ENCODE peak calls at places on chromosomes 7 and 10, in five cellular contexts. Y is OCI-LY7, L is fibroblast of mammary gland, B is IMR-90, N is GM12878. X is an unnamed sample.

GRCh38 chr10:119466655-119467054 is 75.9 kb downstream of the RGS10 start:
- DNase-seq in L (no peak), N (no peak), Y (no peak), B (no peak), X (no peak)

GRCh38 chr7:36040679-36041078 is 112.4 kb upstream of the EEPD1 start:
- DNase-seq in N (no peak), L (peak; percentile 54), Y (no peak), B (peak; percentile 62), X (no peak)

GRCh38 chr7:155450828-155451521 is 7.0 kb upstream of the EN2 start:
- DNase-seq in B (no peak), N (no peak), L (no peak), Y (no peak), X (no peak)

GRCh38 chr10:29841724-29842649 is 207.2 kb upstream of the SVIL start:
- DNase-seq in N (no peak), Y (no peak), B (peak; percentile 34), L (no peak), X (no peak)

GRCh38 chr10:1107679-1108078 is 51.5 kb downstream of the WDR37 start:
- DNase-seq in L (no peak), B (no peak), Y (no peak), N (no peak), X (no peak)

GRCh38 chr10:117441812-117442443 is 66.7 kb upstream of the PDZD8 start:
- DNase-seq in L (peak; percentile 94), B (no peak), N (no peak), Y (peak; percentile 2), X (no peak)

GRCh38 chr10:70622981-70623844 is 20.7 kb upstream of the PRF1 start:
- DNase-seq in N (no peak), Y (no peak), B (no peak), L (peak; percentile 77), X (no peak)

GRCh38 chr10:132281915-132282666 is 25.7 kb downstream of the STK32C start:
- DNase-seq in B (no peak), L (no peak), N (no peak), Y (no peak), X (no peak)

GRCh38 chr10:68604441-68604840 is 44.3 kb downstream of the TET1 start:
- DNase-seq in B (peak; percentile 16), Y (no peak), N (no peak), L (peak; percentile 25), X (no peak)

GRCh38 chr7:68622500-68622899 is 975.8 kb upstream of the AUTS2 start:
- DNase-seq in L (no peak), N (no peak), Y (no peak), B (no peak), X (no peak)

GRCh38 chr10:86673827-86674581 is 5.7 kb downstream of the LDB3 start:
- DNase-seq in Y (no peak), B (no peak), L (no peak), N (no peak), X (no peak)

DNA sequence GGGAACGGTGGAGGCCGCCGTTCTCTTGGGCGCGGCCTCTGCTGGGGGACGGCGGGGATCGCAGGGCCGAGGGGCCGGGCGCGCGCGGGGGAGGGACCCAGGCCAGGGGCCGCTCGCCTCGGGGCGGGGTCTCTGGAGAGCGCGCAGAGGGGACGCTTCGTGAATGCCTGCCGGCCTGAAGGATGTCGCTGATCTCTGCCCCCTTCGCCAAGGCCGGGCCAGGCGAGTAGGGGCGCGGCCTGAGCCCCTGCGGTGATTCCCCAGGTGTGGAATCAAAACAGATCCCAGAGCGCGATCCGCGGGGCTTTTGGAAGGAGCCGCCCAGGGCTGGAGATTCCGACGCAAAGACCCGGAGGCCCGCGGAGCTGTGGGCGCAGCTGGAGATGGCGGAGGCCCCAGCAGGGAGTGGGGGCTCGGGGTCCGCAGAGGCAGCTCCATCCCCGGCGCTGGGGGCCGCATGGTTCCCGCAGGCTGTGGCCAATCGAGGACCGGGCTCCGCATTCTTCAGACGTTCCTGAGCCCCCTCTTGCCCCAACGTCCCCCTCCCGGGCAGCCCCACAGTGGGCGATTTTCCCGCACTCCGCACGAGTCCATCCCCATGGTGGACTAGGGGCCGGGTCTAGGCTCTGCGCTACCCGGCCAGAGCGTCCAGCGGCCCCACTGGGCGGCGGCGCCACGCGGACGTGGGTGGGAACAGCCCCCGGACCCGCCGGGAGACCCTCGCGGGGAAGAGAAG is 166.0 kb downstream of the ACTR3B start:
- DNase-seq in N (no peak), Y (no peak), L (no peak), B (no peak), X (no peak)
- H3K4me3 ChIP-seq in N (no peak overlapping the region), Y (no peak overlapping the region), L (no peak overlapping the region), B (no peak overlapping the region), X (no peak overlapping the region)

DNA sequence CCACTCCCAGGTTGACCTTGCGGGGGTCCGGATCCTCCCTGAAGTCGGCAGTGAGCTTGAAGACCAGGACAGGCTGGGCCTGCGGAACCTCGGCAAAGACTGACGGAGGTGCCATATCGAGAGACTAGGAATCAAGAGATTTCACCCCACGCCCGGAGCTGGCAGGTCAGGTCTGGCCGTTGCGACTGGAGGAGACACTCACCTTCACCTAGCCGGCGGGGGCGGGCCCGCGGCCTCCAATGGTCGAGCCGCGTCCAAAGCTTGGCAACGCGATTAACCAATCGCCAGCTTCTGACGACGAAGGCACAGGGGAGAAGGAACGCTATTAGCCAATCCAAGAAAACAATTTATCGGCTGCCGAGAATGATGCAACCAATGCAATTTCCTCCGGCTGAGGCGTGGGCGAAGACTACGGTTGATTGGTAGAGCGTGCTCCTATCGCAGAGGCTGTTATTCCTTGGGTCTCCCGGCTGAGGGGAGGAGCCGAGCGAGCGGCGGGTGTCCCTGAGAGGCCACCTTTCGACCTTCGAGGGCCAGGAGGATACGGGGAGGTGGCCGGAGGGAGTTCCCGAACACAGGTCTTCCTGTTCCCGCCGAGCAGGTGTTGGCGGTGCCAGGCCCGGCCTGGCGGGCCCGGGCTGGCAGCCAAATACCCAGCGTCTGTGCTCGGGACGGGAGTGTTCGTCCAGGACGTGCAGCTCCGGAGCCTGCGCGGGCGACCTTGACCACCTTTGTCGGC is at the start of gene GOT1:
- DNase-seq in L (peak; percentile 99), N (peak; percentile 99), Y (peak; percentile 98), B (peak; percentile 99), X (peak; percentile 95)
- TF ChIP-seq CTCF in L (no peak), N (no peak), Y (no peak), B (no peak), X (no peak)

DNA sequence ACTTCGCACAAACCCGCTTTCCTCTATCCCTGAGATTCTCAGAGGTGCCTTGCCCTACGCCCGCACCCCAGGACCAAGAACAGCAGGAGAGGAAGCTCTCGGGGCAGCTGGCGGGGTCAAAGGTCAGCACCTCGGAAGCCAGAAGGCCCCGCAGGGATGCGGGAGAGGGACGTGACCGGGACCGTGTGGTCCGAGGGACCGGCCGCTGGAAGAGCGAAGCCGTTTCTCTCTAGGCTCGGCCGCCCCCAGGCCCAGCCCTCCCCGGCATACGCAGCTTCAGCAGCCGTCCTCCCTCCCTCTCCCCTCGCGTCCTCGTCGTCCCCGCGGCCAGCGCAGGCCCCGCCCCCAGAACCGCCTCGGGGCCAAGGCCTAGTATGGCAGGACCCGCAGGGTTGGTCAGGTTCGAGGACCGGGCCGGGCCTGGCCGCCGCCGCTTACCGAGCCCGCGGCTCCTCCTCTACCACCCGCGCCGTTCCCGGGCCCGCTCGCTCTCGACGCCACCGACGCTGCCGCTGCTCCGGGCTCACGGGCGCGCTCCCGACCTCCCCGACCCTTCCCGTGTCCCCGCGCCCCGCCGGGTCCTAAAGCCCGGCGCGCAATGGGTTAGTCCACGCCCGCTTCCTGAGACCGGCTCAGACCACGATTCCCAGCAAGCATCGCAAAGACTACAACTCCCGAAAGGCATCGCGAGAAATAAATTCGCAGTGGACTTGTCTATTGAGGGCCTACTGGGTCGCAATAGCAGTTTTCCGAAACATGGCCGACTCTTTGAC is at the start of gene ARMH3:
- DNase-seq in Y (peak; percentile 98), B (peak; percentile 97), N (peak; percentile 87), L (peak; percentile 98), X (peak; percentile 94)
- H3K4me3 ChIP-seq in Y (peak within 1 kb of the TSS; percentile 86), B (peak within 1 kb of the TSS; percentile 82), N (peak within 1 kb of the TSS; percentile 93), L (peak within 1 kb of the TSS; percentile 86), X (peak within 1 kb of the TSS; percentile 96)

GRCh38 chr7:34844936-34845665 is 187.1 kb downstream of the NPSR1 start:
- DNase-seq in Y (no peak), N (no peak), L (no peak), B (no peak), X (no peak)
- TF ChIP-seq CTCF in Y (no peak), N (no peak), L (no peak), B (no peak), X (no peak)

GRCh38 chr7:116873619-116874018 is 11.2 kb downstream of the CAPZA2 start:
- DNase-seq in Y (no peak), L (no peak), N (no peak), B (no peak), X (no peak)

GRCh38 chr7:116871061-116871700 is 8.8 kb downstream of the CAPZA2 start:
- DNase-seq in B (no peak), L (no peak), Y (no peak), N (no peak), X (no peak)

GRCh38 chr7:116877443-116878217 is 15.2 kb downstream of the CAPZA2 start:
- DNase-seq in Y (no peak), N (no peak), L (no peak), B (no peak), X (no peak)

GRCh38 chr7:116872026-116872425 is 9.6 kb downstream of the CAPZA2 start:
- DNase-seq in N (no peak), B (no peak), Y (no peak), L (no peak), X (no peak)

DNA sequence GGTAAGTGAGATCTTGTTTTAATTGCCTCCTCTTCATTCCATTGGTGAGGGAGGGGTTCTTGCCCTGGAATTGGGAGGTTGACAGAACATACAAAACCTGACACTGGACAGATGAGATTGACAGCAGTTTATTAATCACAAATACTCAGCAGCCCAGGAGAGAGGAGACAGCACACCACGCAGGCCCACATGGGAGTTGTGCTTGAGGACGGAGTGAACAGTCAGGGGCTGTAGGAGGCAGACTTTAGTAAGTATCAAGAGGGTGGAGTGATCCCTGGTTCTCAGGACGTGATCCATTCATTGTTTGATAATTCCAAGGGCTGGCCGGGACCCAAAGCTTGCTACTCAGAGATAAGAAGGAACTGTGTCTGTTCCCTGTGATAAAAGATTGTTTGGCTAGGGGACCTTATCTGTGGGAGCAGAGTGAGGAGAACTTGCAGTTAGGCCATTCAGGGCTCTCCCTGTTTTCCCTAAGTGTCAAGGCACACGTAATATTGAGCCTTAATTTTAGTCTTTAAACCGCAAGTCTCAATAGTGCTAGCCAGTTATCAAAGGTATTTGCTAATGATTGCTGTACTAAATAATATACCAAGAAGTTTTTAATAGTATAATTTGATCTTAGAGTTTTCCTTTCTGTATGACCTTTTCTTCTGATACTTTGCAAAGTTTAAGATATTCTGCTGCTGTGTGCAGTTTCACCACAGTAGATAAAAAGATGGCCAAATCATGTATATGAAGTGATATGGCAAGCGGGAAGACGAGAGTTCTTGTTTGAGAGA is 14.5 kb downstream of the CAPZA2 start:
- DNase-seq in B (peak; percentile 38), Y (no peak), L (no peak), N (no peak), X (no peak)
- H3K4me3 ChIP-seq in B (no peak overlapping the region), Y (no peak overlapping the region), L (no peak overlapping the region), N (no peak overlapping the region), X (no peak overlapping the region)

DNA sequence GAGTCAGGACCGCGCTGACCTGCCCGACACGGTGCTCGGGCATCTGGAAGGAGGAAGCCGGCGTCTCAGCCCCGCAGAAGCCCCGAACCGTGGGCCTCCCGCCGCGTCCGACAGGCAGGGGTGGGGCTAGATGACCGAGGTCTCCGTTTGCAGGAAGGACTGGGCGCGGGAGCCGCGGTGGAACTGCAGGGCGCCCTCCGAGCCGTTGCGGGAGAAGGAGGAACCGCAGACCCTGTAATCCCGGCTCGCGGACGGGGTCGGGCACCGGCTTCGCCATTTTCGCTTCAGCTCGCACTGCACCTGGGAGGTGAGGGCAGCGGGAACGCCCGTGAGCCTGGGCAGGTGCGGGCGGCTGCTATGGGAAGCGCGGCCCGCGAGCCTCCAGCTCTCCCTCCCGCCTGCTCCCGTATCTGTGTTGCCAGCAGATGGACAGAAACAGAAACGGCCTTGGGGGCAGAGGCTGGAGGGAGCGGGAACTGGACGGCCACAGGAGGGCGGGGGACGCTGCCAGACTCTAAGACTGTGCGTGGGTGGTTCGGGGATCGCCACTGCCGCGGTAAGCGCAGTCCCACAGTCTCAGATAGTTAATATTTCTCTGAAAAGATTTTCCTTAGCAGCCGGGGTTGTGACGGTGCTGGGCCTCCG is 114.1 kb downstream of the VIPR2 start:
- DNase-seq in Y (no peak), L (peak; percentile 15), N (no peak), B (no peak), X (no peak)
- TF ChIP-seq CTCF in Y (no peak), L (no peak), N (no peak), B (no peak), X (no peak)

X was measured in GM06990.